ENCODE peak calls at places on chromosomes 12 and 14, in four cellular contexts. One of them, this sample, is unnamed.

GRCh38 chr14:74400919-74401503 is 25.0 kb downstream of the SYNDIG1L start:
- DNase-seq in K562: no peak
- DNase-seq in H1: no peak
- DNase-seq in GM12878: peak
- DNase-seq in this sample: no peak

GRCh38 chr12:3137268-3137761 is 60.1 kb downstream of the TSPAN9 start:
- DNase-seq in K562: no peak
- DNase-seq in H1: peak
- DNase-seq in GM12878: no peak
- DNase-seq in this sample: peak

GRCh38 chr12:116015525-116015924 is 262.0 kb downstream of the MED13L start:
- DNase-seq in K562: peak
- DNase-seq in H1: no peak
- DNase-seq in GM12878: no peak
- DNase-seq in this sample: peak

GRCh38 chr12:93734784-93735183 is 57.6 kb downstream of the CRADD start:
- DNase-seq in K562: no peak
- DNase-seq in H1: no peak
- DNase-seq in GM12878: no peak
- DNase-seq in this sample: no peak

GRCh38 chr14:90132821-90133570 is 71.2 kb downstream of the KCNK13 start:
- DNase-seq in K562: no peak
- DNase-seq in H1: no peak
- DNase-seq in GM12878: no peak
- DNase-seq in this sample: no peak

GRCh38 chr12:57119294-57119693 is 8.1 kb upstream of the STAT6 start:
- DNase-seq in K562: no peak
- DNase-seq in H1: no peak
- DNase-seq in GM12878: no peak
- DNase-seq in this sample: no peak

GRCh38 chr14:94423465-94424056 is 29.0 kb downstream of the SERPINA11 start:
- DNase-seq in K562: peak
- DNase-seq in H1: peak
- DNase-seq in GM12878: peak
- DNase-seq in this sample: peak

GRCh38 chr14:75359098-75359497 is 68.7 kb upstream of the JDP2 start:
- DNase-seq in K562: no peak
- DNase-seq in H1: no peak
- DNase-seq in GM12878: no peak
- DNase-seq in this sample: no peak

GRCh38 chr14:29442720-29443119 is 484.9 kb downstream of the PRKD1 start:
- DNase-seq in K562: no peak
- DNase-seq in H1: no peak
- DNase-seq in GM12878: no peak
- DNase-seq in this sample: no peak

DNA sequence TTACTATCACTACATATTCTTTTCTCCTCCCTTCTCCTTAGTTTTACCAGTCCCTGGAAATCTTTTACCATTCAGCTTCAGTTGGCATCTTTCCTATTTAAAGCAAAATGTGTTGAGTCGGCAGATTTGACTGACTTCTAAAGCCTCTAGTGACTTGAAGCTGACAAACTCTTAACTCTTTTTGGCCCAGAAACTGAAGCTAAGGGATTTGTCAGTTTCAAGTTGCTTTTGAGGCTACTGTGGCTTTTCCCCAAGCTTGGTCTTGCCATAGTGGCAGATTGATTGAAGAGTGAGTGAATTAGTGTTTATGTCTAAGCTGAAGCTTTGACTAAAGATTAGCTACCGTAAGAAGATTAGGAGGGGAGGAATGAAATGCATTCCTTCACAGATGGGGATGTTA is 104.0 kb downstream of the ETNK1 start:
- DNase-seq in K562: no peak
- DNase-seq in H1: no peak
- DNase-seq in GM12878: no peak
- DNase-seq in this sample: no peak
- TF ChIP-seq NRF1 in K562: no peak
- TF ChIP-seq NRF1 in H1: no peak
- TF ChIP-seq NRF1 in GM12878: no peak
- TF ChIP-seq NRF1 in this sample: no peak

DNA sequence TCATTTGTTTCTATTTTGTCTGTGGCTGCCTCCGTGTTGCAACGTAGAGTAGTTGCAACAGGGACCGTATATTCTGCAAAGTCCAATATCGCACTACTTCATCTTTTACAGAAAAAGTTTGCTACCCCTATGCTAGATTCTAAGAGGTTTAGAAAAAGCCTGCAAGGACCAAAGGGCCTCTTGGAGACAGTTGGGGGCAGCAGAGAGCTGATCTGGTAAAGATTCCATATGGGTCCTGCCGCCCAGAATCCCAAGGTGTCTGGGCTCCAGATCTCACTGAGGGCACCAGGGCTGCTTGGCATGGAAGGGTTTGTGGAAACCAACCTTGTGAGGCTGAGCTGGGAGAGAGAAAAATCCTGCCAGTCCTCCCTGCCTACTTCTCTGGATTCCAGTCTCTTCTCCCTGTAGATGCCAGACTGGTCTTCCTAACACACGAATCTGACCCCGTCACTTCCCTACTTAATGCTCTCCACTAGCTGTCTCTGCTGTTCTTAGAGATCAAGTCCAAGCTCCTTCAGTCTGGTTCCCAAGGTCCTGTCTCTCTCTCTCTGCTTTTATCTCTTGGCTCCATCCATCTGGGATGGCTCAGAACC is 74.6 kb downstream of the GLRX5 start:
- DNase-seq in K562: peak
- DNase-seq in H1: peak
- DNase-seq in GM12878: no peak
- DNase-seq in this sample: peak
- TF ChIP-seq CTCF in K562: peak
- TF ChIP-seq CTCF in H1: peak
- TF ChIP-seq CTCF in GM12878: peak
- TF ChIP-seq CTCF in this sample: peak

GRCh38 chr12:70839544-70839943 is 81.0 kb downstream of the PTPRR start:
- DNase-seq in K562: no peak
- DNase-seq in H1: no peak
- DNase-seq in GM12878: no peak
- DNase-seq in this sample: no peak

GRCh38 chr12:70842136-70842535 is 78.4 kb downstream of the PTPRR start:
- DNase-seq in K562: no peak
- DNase-seq in H1: no peak
- DNase-seq in GM12878: no peak
- DNase-seq in this sample: no peak

GRCh38 chr12:70843363-70843762 is 77.2 kb downstream of the PTPRR start:
- DNase-seq in K562: no peak
- DNase-seq in H1: no peak
- DNase-seq in GM12878: no peak
- DNase-seq in this sample: no peak

GRCh38 chr12:70842942-70843341 is 77.6 kb downstream of the PTPRR start:
- DNase-seq in K562: no peak
- DNase-seq in H1: no peak
- DNase-seq in GM12878: no peak
- DNase-seq in this sample: no peak

DNA sequence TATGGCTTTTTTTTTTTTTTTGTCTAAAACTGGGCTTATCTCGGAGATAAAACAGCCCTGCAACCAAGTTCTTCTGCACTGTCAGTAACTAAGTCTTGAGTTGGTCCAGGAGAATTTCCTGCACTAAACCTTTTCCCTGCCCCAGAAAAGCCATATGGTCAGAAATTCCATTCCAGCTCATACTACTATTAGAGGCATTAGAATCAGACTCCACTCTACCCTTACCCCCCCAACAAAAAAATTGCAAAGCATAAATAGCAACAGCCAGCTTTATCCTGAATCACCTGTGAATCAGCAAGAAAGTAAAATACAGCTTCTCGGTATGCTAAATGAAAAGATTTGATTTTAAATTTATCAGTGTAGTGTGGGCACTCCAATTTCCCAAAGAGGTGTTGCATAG is 79.6 kb downstream of the PTPRR start:
- DNase-seq in K562: no peak
- DNase-seq in H1: no peak
- DNase-seq in GM12878: no peak
- DNase-seq in this sample: no peak
- TF ChIP-seq NRF1 in K562: no peak
- TF ChIP-seq NRF1 in H1: no peak
- TF ChIP-seq NRF1 in GM12878: no peak
- TF ChIP-seq NRF1 in this sample: no peak

DNA sequence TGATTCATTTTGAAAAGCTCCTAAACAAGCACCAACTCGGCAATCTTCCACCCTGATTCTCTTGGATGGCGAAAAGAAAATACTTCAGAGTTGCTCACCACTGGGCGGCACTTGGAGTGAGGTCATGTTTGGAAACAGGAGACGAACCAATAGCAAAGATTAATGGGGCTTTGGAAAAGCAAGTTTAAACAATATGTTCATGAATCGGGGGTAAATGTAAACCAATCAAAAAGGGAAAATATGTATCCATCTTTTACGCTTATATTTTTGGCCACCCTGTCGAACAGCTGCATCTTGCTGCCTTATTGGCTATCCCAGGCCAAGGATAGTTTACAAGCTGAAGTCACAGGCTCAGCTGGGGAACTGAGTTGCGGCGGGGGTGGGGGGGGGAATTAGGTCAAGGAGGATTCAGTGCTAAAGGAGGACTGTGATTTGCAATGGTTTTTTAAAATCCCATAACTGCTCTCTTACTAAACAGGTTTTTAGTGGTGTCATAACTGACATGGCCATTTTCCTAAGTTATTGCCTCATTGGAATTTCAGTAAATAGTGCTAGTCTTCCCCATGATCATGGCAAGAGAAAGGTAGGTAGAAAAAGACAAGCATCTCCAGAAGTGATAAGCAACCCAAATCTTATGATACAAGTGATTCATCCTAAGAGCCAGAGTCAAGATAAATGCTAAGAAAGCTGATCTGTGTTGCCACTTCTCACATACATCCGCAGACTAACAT is 210.6 kb downstream of the PHLDA1 start:
- DNase-seq in K562: no peak
- DNase-seq in H1: no peak
- DNase-seq in GM12878: no peak
- DNase-seq in this sample: no peak
- TF ChIP-seq CTCF in K562: no peak
- TF ChIP-seq CTCF in H1: no peak
- TF ChIP-seq CTCF in GM12878: no peak
- TF ChIP-seq CTCF in this sample: no peak